ENCODE peak calls at places on chromosomes 6 and 20, in eight cellular contexts. One of them, this sample, is unnamed.

GRCh38 chr6:146857180-146857959 is 258.6 kb downstream of the ADGB start:
- DNase-seq in CD4-positive, alpha-beta T cell: peak; percentile 61
- DNase-seq in BE2C: peak; percentile 89
- DNase-seq in IMR-90: peak; percentile 93
- DNase-seq in sigmoid colon: peak; percentile 95
- DNase-seq in H9: peak; percentile 87
- DNase-seq in GM13977: peak; percentile 72
- DNase-seq in left ventricle myocardium inferior: peak; percentile 87
- DNase-seq in this sample: peak; percentile 96

GRCh38 chr20:3866464-3866863 is 19.8 kb downstream of the MAVS start:
- DNase-seq in CD4-positive, alpha-beta T cell: no peak
- DNase-seq in BE2C: no peak
- DNase-seq in IMR-90: no peak
- DNase-seq in sigmoid colon: no peak
- DNase-seq in H9: no peak
- DNase-seq in GM13977: no peak
- DNase-seq in left ventricle myocardium inferior: no peak
- DNase-seq in this sample: no peak

GRCh38 chr6:52735071-52735470 is 28.2 kb downstream of the GSTA2 start:
- DNase-seq in CD4-positive, alpha-beta T cell: no peak
- DNase-seq in BE2C: no peak
- DNase-seq in IMR-90: no peak
- DNase-seq in sigmoid colon: no peak
- DNase-seq in H9: no peak
- DNase-seq in GM13977: no peak
- DNase-seq in left ventricle myocardium inferior: no peak
- DNase-seq in this sample: no peak

GRCh38 chr6:77403424-77403823 is 59.9 kb downstream of the HTR1B start:
- DNase-seq in CD4-positive, alpha-beta T cell: no peak
- DNase-seq in BE2C: no peak
- DNase-seq in IMR-90: peak; percentile 55
- DNase-seq in sigmoid colon: no peak
- DNase-seq in H9: no peak
- DNase-seq in GM13977: no peak
- DNase-seq in left ventricle myocardium inferior: no peak
- DNase-seq in this sample: peak; percentile 65

GRCh38 chr20:11092151-11092550 is 418.4 kb upstream of the JAG1 start:
- DNase-seq in CD4-positive, alpha-beta T cell: no peak
- DNase-seq in BE2C: no peak
- DNase-seq in IMR-90: peak; percentile 56
- DNase-seq in sigmoid colon: no peak
- DNase-seq in H9: no peak
- DNase-seq in GM13977: no peak
- DNase-seq in left ventricle myocardium inferior: no peak
- DNase-seq in this sample: no peak

GRCh38 chr20:52289956-52290355 is 98.4 kb upstream of the ZFP64 start:
- DNase-seq in CD4-positive, alpha-beta T cell: no peak
- DNase-seq in BE2C: no peak
- DNase-seq in IMR-90: no peak
- DNase-seq in sigmoid colon: no peak
- DNase-seq in H9: no peak
- DNase-seq in GM13977: no peak
- DNase-seq in left ventricle myocardium inferior: no peak
- DNase-seq in this sample: no peak

GRCh38 chr6:3697609-3698008 is 53.9 kb downstream of the PXDC1 start:
- DNase-seq in CD4-positive, alpha-beta T cell: no peak
- DNase-seq in BE2C: no peak
- DNase-seq in IMR-90: peak; percentile 92
- DNase-seq in sigmoid colon: no peak
- DNase-seq in H9: no peak
- DNase-seq in GM13977: no peak
- DNase-seq in left ventricle myocardium inferior: no peak
- DNase-seq in this sample: peak; percentile 96

GRCh38 chr6:56491606-56492328 is 150.9 kb downstream of the DST start:
- DNase-seq in CD4-positive, alpha-beta T cell: no peak
- DNase-seq in BE2C: peak; percentile 54
- DNase-seq in IMR-90: no peak
- DNase-seq in sigmoid colon: no peak
- DNase-seq in H9: no peak
- DNase-seq in GM13977: no peak
- DNase-seq in left ventricle myocardium inferior: peak; percentile 34
- DNase-seq in this sample: no peak

GRCh38 chr6:146543940-146544661 is 468 bp downstream of the RAB32 start:
- DNase-seq in CD4-positive, alpha-beta T cell: no peak
- DNase-seq in BE2C: peak; percentile 6
- DNase-seq in IMR-90: peak; percentile 38
- DNase-seq in sigmoid colon: peak; percentile 70
- DNase-seq in H9: peak; percentile 54
- DNase-seq in GM13977: no peak
- DNase-seq in left ventricle myocardium inferior: peak; percentile 30
- DNase-seq in this sample: peak; percentile 64

GRCh38 chr6:39849764-39850163 is 57.6 kb downstream of the DAAM2 start:
- DNase-seq in CD4-positive, alpha-beta T cell: no peak
- DNase-seq in BE2C: no peak
- DNase-seq in IMR-90: peak; percentile 31
- DNase-seq in sigmoid colon: peak; percentile 37
- DNase-seq in H9: no peak
- DNase-seq in GM13977: no peak
- DNase-seq in left ventricle myocardium inferior: no peak
- DNase-seq in this sample: peak; percentile 30

GRCh38 chr20:52665441-52665840 is 306.7 kb upstream of the TSHZ2 start:
- DNase-seq in CD4-positive, alpha-beta T cell: no peak
- DNase-seq in BE2C: no peak
- DNase-seq in IMR-90: no peak
- DNase-seq in sigmoid colon: no peak
- DNase-seq in H9: no peak
- DNase-seq in GM13977: no peak
- DNase-seq in left ventricle myocardium inferior: no peak
- DNase-seq in this sample: no peak

GRCh38 chr6:21823371-21823770 is 229.8 kb downstream of the SOX4 start:
- DNase-seq in CD4-positive, alpha-beta T cell: no peak
- DNase-seq in BE2C: no peak
- DNase-seq in IMR-90: no peak
- DNase-seq in sigmoid colon: no peak
- DNase-seq in H9: no peak
- DNase-seq in GM13977: no peak
- DNase-seq in left ventricle myocardium inferior: no peak
- DNase-seq in this sample: no peak

GRCh38 chr6:80438728-80439127 is 332.3 kb downstream of the BCKDHB start:
- DNase-seq in CD4-positive, alpha-beta T cell: no peak
- DNase-seq in BE2C: no peak
- DNase-seq in IMR-90: peak; percentile 90
- DNase-seq in sigmoid colon: no peak
- DNase-seq in H9: no peak
- DNase-seq in GM13977: no peak
- DNase-seq in left ventricle myocardium inferior: no peak
- DNase-seq in this sample: peak; percentile 94

GRCh38 chr20:62352402-62353288 is 14.5 kb downstream of the LAMA5 start:
- DNase-seq in CD4-positive, alpha-beta T cell: no peak
- DNase-seq in BE2C: peak; percentile 84
- DNase-seq in IMR-90: no peak
- DNase-seq in sigmoid colon: peak; percentile 96
- DNase-seq in H9: no peak
- DNase-seq in GM13977: no peak
- DNase-seq in left ventricle myocardium inferior: peak; percentile 88
- DNase-seq in this sample: no peak
- TF ChIP-seq CTCF in CD4-positive, alpha-beta T cell: no peak
- TF ChIP-seq CTCF in BE2C: peak; percentile 35
- TF ChIP-seq CTCF in IMR-90: no peak
- TF ChIP-seq CTCF in sigmoid colon: peak; percentile 18
- TF ChIP-seq CTCF in H9: no peak
- TF ChIP-seq CTCF in GM13977: no peak
- TF ChIP-seq CTCF in left ventricle myocardium inferior: peak; percentile 28
- TF ChIP-seq CTCF in this sample: no peak

GRCh38 chr6:110337481-110337880 is 20.7 kb downstream of the METTL24 start:
- DNase-seq in CD4-positive, alpha-beta T cell: no peak
- DNase-seq in BE2C: no peak
- DNase-seq in IMR-90: no peak
- DNase-seq in sigmoid colon: no peak
- DNase-seq in H9: no peak
- DNase-seq in GM13977: no peak
- DNase-seq in left ventricle myocardium inferior: no peak
- DNase-seq in this sample: peak; percentile 61

GRCh38 chr6:110342759-110343158 is 15.4 kb downstream of the METTL24 start:
- DNase-seq in CD4-positive, alpha-beta T cell: no peak
- DNase-seq in BE2C: no peak
- DNase-seq in IMR-90: no peak
- DNase-seq in sigmoid colon: no peak
- DNase-seq in H9: no peak
- DNase-seq in GM13977: no peak
- DNase-seq in left ventricle myocardium inferior: no peak
- DNase-seq in this sample: no peak

GRCh38 chr6:110341671-110342304 is 16.4 kb downstream of the METTL24 start:
- DNase-seq in CD4-positive, alpha-beta T cell: no peak
- DNase-seq in BE2C: peak; percentile 64
- DNase-seq in IMR-90: peak; percentile 32
- DNase-seq in sigmoid colon: no peak
- DNase-seq in H9: peak; percentile 70
- DNase-seq in GM13977: no peak
- DNase-seq in left ventricle myocardium inferior: no peak
- DNase-seq in this sample: no peak

GRCh38 chr6:110340566-110340965 is 17.6 kb downstream of the METTL24 start:
- DNase-seq in CD4-positive, alpha-beta T cell: no peak
- DNase-seq in BE2C: no peak
- DNase-seq in IMR-90: no peak
- DNase-seq in sigmoid colon: no peak
- DNase-seq in H9: no peak
- DNase-seq in GM13977: no peak
- DNase-seq in left ventricle myocardium inferior: no peak
- DNase-seq in this sample: no peak

DNA sequence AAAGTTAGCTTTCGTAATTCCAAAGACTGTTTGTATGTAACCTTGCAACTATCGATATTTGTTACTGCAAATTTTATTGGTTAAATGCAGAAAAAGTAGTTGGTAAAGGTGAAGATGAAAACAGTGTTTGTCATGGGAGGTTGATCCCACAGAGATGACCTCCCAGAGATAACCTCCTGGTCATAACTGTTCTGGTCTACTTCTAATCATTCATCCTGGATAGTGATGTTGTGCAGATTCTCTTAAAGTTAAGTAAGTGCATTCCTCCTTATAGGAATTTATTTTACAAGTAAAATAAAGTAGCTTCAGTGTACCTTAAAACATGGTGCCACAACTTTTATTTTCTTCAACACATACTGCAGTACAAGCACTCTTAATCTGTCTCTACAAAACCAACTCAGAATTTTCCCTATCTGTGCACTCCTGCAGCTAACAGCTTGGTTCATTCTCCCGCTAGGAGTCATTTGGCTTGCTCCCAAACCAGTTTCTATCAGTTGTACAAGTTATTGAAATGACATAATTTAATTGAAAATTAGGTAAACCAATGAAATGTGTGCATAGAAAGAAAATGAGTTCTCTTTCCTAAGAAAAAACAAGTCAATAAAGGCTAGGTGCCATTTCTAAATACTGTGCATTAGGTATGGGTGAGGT is 19.2 kb downstream of the METTL24 start:
- DNase-seq in CD4-positive, alpha-beta T cell: no peak
- DNase-seq in BE2C: no peak
- DNase-seq in IMR-90: peak; percentile 37
- DNase-seq in sigmoid colon: no peak
- DNase-seq in H9: no peak
- DNase-seq in GM13977: no peak
- DNase-seq in left ventricle myocardium inferior: no peak
- DNase-seq in this sample: no peak
- TF ChIP-seq CTCF in CD4-positive, alpha-beta T cell: no peak
- TF ChIP-seq CTCF in BE2C: no peak
- TF ChIP-seq CTCF in IMR-90: no peak
- TF ChIP-seq CTCF in sigmoid colon: no peak
- TF ChIP-seq CTCF in H9: no peak
- TF ChIP-seq CTCF in GM13977: no peak
- TF ChIP-seq CTCF in left ventricle myocardium inferior: no peak
- TF ChIP-seq CTCF in this sample: no peak

DNA sequence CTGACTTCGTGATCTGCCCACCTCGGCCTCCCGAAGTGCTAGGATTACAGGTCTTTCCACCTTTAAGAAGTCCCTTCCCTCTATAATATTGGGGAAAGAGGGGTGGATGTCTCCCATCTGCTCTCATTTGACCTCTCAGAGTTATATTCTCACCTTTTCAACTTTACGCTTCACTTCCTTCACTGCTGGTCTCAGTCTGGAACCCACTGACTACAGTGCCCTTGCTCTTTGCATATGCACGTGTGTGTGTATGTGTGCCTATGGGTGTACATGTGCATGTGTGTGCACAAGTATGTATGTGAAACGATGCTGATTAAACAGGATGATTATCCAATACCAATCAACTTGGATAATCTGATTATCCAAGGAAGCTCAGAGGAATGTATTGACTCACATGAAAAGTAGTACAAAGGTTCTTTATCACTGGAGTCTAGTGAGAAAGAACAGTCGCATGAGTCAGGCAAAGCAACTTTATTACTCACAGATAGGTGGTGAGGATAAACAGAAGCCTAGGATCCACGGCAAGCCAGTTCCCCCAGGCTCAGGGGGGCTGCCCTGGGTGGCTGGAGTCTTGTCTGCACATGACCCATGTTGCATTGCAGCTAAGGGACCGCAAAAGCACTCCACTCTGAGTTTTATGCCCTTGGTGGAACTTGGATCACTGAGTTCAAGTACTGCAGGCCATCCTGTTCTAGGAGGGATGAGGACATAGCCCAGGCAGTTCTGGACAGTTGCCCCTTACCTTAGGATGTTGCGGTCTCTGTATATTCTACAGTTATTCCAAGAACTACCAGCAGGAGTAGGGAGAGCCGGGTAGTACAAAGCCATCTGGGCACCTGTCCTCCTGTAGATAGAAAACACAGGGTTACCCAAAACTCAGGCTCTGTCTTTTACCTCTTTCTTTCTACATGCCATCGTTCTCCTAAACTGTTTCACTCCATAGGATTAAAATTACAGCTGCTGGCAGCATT is 50.9 kb downstream of the SNRNP48 start:
- DNase-seq in CD4-positive, alpha-beta T cell: no peak
- DNase-seq in BE2C: no peak
- DNase-seq in IMR-90: peak; percentile 87
- DNase-seq in sigmoid colon: no peak
- DNase-seq in H9: no peak
- DNase-seq in GM13977: no peak
- DNase-seq in left ventricle myocardium inferior: no peak
- DNase-seq in this sample: peak; percentile 46
- TF ChIP-seq CTCF in CD4-positive, alpha-beta T cell: no peak
- TF ChIP-seq CTCF in BE2C: no peak
- TF ChIP-seq CTCF in IMR-90: no peak
- TF ChIP-seq CTCF in sigmoid colon: no peak
- TF ChIP-seq CTCF in H9: peak; percentile 42
- TF ChIP-seq CTCF in GM13977: no peak
- TF ChIP-seq CTCF in left ventricle myocardium inferior: no peak
- TF ChIP-seq CTCF in this sample: no peak

DNA sequence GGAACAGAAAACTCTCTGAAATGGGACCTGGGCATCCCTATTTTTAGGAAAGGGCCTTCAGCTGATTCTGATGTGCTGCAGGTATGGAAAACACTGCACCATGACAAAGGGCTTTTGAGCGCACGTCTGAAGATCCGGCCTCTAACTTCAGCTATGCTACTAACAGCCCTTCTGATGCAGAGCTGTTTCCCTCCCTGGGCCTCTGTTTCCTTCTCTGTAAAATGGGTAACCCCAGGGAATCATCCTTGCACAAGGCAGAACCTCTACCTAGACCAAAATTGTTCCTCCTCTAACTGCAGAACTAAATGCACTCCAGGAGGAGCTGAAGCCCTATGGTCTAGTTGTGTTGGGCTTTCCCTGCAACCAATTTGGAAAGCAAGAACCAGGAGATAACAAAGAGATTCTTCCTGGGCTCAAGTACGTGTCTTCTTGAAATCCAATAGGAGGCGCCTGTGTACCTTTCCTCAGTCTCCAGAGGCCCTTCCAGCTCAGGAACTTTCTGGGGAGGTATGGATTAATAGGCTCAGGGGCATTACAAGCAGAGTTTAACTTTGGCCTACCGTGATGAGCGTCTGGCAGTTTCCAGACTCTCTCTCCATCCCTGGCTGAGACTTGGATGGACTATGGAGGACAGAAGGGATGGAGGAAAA is 5.9 kb downstream of the GPX5 start:
- DNase-seq in CD4-positive, alpha-beta T cell: no peak
- DNase-seq in BE2C: no peak
- DNase-seq in IMR-90: no peak
- DNase-seq in sigmoid colon: no peak
- DNase-seq in H9: peak; percentile 65
- DNase-seq in GM13977: no peak
- DNase-seq in left ventricle myocardium inferior: no peak
- DNase-seq in this sample: no peak
- TF ChIP-seq CTCF in CD4-positive, alpha-beta T cell: no peak
- TF ChIP-seq CTCF in BE2C: peak; percentile 33
- TF ChIP-seq CTCF in IMR-90: no peak
- TF ChIP-seq CTCF in sigmoid colon: no peak
- TF ChIP-seq CTCF in H9: peak; percentile 65
- TF ChIP-seq CTCF in GM13977: no peak
- TF ChIP-seq CTCF in left ventricle myocardium inferior: no peak
- TF ChIP-seq CTCF in this sample: no peak

This sample was measured in AG10803.